ENCODE peak calls at places on chromosomes 4 and X, in eight cellular contexts. One of them, this sample, is unnamed.

GRCh38 chr4:22129454-22130075 is 181.0 kb upstream of the KCNIP4 start:
- DNase-seq in HL-60: no peak
- DNase-seq in stomach: no peak
- DNase-seq in breast epithelium: no peak
- DNase-seq in H1: peak
- DNase-seq in sigmoid colon: no peak
- DNase-seq in transverse colon: peak
- DNase-seq in suprapubic skin: no peak
- DNase-seq in this sample: no peak

GRCh38 chrX:119455264-119455663 is 13.0 kb upstream of the SLC25A5 start:
- DNase-seq in transverse colon: no peak
- DNase-seq in H1: no peak
- DNase-seq in stomach: no peak
- DNase-seq in HL-60: no peak
- DNase-seq in suprapubic skin: no peak
- DNase-seq in sigmoid colon: no peak
- DNase-seq in breast epithelium: no peak
- DNase-seq in this sample: no peak

GRCh38 chrX:2430265-2430825 is 70.4 kb downstream of the DHRSX start:
- DNase-seq in breast epithelium: no peak
- DNase-seq in suprapubic skin: peak
- DNase-seq in stomach: no peak
- DNase-seq in HL-60: peak
- DNase-seq in transverse colon: no peak
- DNase-seq in H1: no peak
- DNase-seq in sigmoid colon: no peak
- DNase-seq in this sample: no peak

GRCh38 chrX:57918750-57919436 is 8.6 kb upstream of the ZXDA start:
- DNase-seq in sigmoid colon: no peak
- DNase-seq in suprapubic skin: no peak
- DNase-seq in H1: peak
- DNase-seq in breast epithelium: no peak
- DNase-seq in stomach: peak
- DNase-seq in HL-60: peak
- DNase-seq in transverse colon: peak
- DNase-seq in this sample: no peak

GRCh38 chr4:27702710-27703431 is 842.2 kb downstream of the STIM2 start:
- DNase-seq in suprapubic skin: no peak
- DNase-seq in transverse colon: no peak
- DNase-seq in stomach: no peak
- DNase-seq in HL-60: no peak
- DNase-seq in sigmoid colon: no peak
- DNase-seq in H1: peak
- DNase-seq in breast epithelium: no peak
- DNase-seq in this sample: no peak

GRCh38 chrX:68807818-68808217 is 21.0 kb upstream of the EFNB1 start:
- DNase-seq in breast epithelium: no peak
- DNase-seq in stomach: no peak
- DNase-seq in HL-60: no peak
- DNase-seq in transverse colon: no peak
- DNase-seq in sigmoid colon: no peak
- DNase-seq in suprapubic skin: no peak
- DNase-seq in H1: no peak
- DNase-seq in this sample: no peak

GRCh38 chr4:6733358-6734164 is 17.6 kb downstream of the BLOC1S4 start:
- DNase-seq in breast epithelium: no peak
- DNase-seq in stomach: no peak
- DNase-seq in suprapubic skin: no peak
- DNase-seq in transverse colon: no peak
- DNase-seq in HL-60: no peak
- DNase-seq in sigmoid colon: no peak
- DNase-seq in H1: no peak
- DNase-seq in this sample: no peak

GRCh38 chr4:109985993-109986640 is 73.4 kb downstream of the EGF start:
- DNase-seq in transverse colon: no peak
- DNase-seq in breast epithelium: no peak
- DNase-seq in suprapubic skin: no peak
- DNase-seq in HL-60: no peak
- DNase-seq in sigmoid colon: no peak
- DNase-seq in H1: no peak
- DNase-seq in stomach: no peak
- DNase-seq in this sample: no peak

GRCh38 chr4:122733805-122734155 is 1.3 kb downstream of the BBS12 start:
- DNase-seq in suprapubic skin: no peak
- DNase-seq in transverse colon: no peak
- DNase-seq in HL-60: no peak
- DNase-seq in sigmoid colon: no peak
- DNase-seq in breast epithelium: no peak
- DNase-seq in H1: no peak
- DNase-seq in stomach: no peak
- DNase-seq in this sample: no peak

GRCh38 chrX:8731579-8732395 is at the start of gene ANOS1:
- DNase-seq in transverse colon: no peak
- DNase-seq in suprapubic skin: no peak
- DNase-seq in stomach: peak
- DNase-seq in HL-60: no peak
- DNase-seq in sigmoid colon: peak
- DNase-seq in breast epithelium: no peak
- DNase-seq in H1: peak
- DNase-seq in this sample: peak

GRCh38 chrX:724256-724655 is 93.7 kb downstream of the SHOX start:
- DNase-seq in HL-60: no peak
- DNase-seq in sigmoid colon: peak
- DNase-seq in transverse colon: no peak
- DNase-seq in stomach: no peak
- DNase-seq in breast epithelium: no peak
- DNase-seq in suprapubic skin: peak
- DNase-seq in H1: no peak
- DNase-seq in this sample: no peak

GRCh38 chrX:729583-730409 is 99.2 kb downstream of the SHOX start:
- DNase-seq in sigmoid colon: peak
- DNase-seq in HL-60: no peak
- DNase-seq in transverse colon: no peak
- DNase-seq in suprapubic skin: peak
- DNase-seq in breast epithelium: no peak
- DNase-seq in stomach: no peak
- DNase-seq in H1: no peak
- DNase-seq in this sample: no peak

GRCh38 chrX:723781-724180 is 93.2 kb downstream of the SHOX start:
- DNase-seq in stomach: no peak
- DNase-seq in H1: no peak
- DNase-seq in suprapubic skin: no peak
- DNase-seq in breast epithelium: no peak
- DNase-seq in transverse colon: no peak
- DNase-seq in sigmoid colon: peak
- DNase-seq in HL-60: no peak
- DNase-seq in this sample: no peak

DNA sequence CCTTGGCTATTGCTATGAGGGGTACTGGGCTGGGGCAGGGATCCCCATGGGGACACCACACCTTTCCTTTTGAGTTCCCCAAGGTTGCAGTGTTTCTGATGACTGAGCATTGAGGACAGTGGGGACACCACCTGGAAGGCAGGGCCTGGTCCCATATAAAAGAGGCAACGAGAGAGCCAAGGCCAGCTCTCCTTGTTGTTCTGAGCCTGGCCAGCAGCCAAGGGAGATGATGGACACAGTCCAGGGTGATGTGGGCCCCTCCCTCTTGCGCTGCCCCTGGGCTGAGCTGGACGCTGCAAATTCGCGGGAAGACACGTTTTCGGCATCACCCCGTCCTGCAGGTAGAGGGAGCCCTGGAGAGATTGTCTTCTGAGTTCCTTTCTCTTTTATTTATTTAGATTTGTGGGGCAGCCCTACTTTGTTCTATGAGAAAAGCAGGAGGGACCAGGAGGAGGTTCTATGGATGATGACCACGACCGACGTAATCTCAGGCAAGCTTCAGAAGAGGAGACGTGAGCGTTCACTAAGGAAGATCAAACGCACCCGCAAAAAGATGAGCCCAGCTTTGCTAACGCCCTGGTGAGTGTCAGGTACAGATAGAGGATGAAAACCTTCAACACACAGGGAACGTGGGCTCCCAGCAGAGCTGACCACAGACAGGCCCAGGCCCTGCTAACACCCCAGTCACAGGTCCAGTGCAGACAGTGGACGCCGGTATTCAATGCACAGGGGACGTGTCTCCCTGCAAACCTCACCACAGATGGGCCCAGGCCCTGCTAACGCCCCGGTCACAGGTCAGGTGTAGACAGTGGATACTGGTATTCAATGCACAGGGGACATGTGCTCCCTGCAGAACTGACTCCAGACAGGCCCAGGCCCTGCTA is 97.4 kb downstream of the SHOX start:
- DNase-seq in sigmoid colon: peak
- DNase-seq in HL-60: no peak
- DNase-seq in breast epithelium: no peak
- DNase-seq in H1: peak
- DNase-seq in suprapubic skin: peak
- DNase-seq in stomach: no peak
- DNase-seq in transverse colon: no peak
- DNase-seq in this sample: no peak
- TF ChIP-seq CTCF in sigmoid colon: no peak
- TF ChIP-seq CTCF in HL-60: no peak
- TF ChIP-seq CTCF in breast epithelium: no peak
- TF ChIP-seq CTCF in H1: peak
- TF ChIP-seq CTCF in suprapubic skin: no peak
- TF ChIP-seq CTCF in stomach: no peak
- TF ChIP-seq CTCF in transverse colon: no peak
- TF ChIP-seq CTCF in this sample: no peak

DNA sequence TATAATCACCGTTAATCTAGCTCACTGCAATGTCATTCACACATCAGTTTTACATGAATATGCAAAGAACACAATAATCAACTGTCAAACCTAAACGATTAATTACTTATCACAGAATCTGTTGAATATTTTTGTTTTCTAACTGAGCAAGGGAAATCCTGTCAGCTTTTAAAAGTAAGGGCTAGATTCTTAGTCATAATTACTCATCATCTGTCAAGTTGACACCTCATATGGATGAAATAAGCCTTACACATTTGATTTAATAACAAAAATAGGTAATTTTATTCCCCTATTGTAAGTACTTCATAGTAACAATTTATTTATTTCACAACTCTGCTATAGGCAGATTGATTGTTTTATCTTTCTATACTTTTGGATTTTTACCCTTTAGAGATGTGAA is 32.7 kb downstream of the TMA16 start:
- DNase-seq in suprapubic skin: no peak
- DNase-seq in stomach: no peak
- DNase-seq in sigmoid colon: no peak
- DNase-seq in breast epithelium: no peak
- DNase-seq in transverse colon: no peak
- DNase-seq in HL-60: no peak
- DNase-seq in H1: no peak
- DNase-seq in this sample: no peak
- TF ChIP-seq POLR2AphosphoS5 in suprapubic skin: no peak
- TF ChIP-seq POLR2AphosphoS5 in stomach: no peak
- TF ChIP-seq POLR2AphosphoS5 in sigmoid colon: no peak
- TF ChIP-seq POLR2AphosphoS5 in breast epithelium: no peak
- TF ChIP-seq POLR2AphosphoS5 in transverse colon: no peak
- TF ChIP-seq POLR2AphosphoS5 in HL-60: no peak
- TF ChIP-seq POLR2AphosphoS5 in H1: no peak
- TF ChIP-seq POLR2AphosphoS5 in this sample: no peak

GRCh38 chrX:110836982-110837381 is 41.4 kb upstream of the CHRDL1 start:
- DNase-seq in transverse colon: no peak
- DNase-seq in H1: no peak
- DNase-seq in breast epithelium: no peak
- DNase-seq in suprapubic skin: no peak
- DNase-seq in sigmoid colon: no peak
- DNase-seq in HL-60: no peak
- DNase-seq in stomach: no peak
- DNase-seq in this sample: no peak
- TF ChIP-seq CTCF in transverse colon: no peak
- TF ChIP-seq CTCF in H1: peak
- TF ChIP-seq CTCF in breast epithelium: no peak
- TF ChIP-seq CTCF in suprapubic skin: no peak
- TF ChIP-seq CTCF in sigmoid colon: no peak
- TF ChIP-seq CTCF in HL-60: no peak
- TF ChIP-seq CTCF in stomach: no peak
- TF ChIP-seq CTCF in this sample: no peak

DNA sequence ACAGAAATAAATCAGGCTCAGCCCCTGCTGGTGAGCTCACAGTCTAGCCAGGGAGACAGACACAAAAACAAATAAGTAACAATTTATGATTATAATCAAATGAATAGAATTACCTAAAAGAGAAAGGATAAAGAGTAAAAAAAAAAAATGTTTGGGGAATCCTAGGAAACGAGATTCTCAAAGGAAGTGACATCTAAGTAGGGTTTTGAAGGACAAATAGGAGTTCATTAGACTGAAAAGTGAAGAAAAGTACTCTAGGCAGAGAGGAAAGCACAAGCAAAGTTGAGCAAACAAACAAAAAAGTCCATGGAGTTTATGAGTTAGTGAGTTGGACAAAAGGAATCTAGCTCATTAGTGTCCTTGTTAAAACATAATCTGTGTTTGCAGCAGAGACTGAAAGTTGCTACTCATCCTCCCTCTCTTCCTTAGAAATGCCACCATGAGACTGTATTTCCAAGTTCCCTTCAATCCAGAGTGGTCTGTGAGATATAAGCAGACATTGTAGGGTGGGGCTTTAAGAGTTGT is 145.6 kb downstream of the SPATA18 start:
- DNase-seq in stomach: no peak
- DNase-seq in H1: no peak
- DNase-seq in sigmoid colon: no peak
- DNase-seq in suprapubic skin: no peak
- DNase-seq in transverse colon: no peak
- DNase-seq in breast epithelium: no peak
- DNase-seq in HL-60: no peak
- DNase-seq in this sample: no peak
- TF ChIP-seq POLR2AphosphoS5 in stomach: no peak
- TF ChIP-seq POLR2AphosphoS5 in H1: no peak
- TF ChIP-seq POLR2AphosphoS5 in sigmoid colon: no peak
- TF ChIP-seq POLR2AphosphoS5 in suprapubic skin: no peak
- TF ChIP-seq POLR2AphosphoS5 in transverse colon: no peak
- TF ChIP-seq POLR2AphosphoS5 in breast epithelium: no peak
- TF ChIP-seq POLR2AphosphoS5 in HL-60: no peak
- TF ChIP-seq POLR2AphosphoS5 in this sample: no peak

GRCh38 chr4:11072999-11073398 is 355.7 kb downstream of the HS3ST1 start:
- DNase-seq in sigmoid colon: no peak
- DNase-seq in H1: no peak
- DNase-seq in breast epithelium: no peak
- DNase-seq in HL-60: no peak
- DNase-seq in stomach: no peak
- DNase-seq in suprapubic skin: no peak
- DNase-seq in transverse colon: no peak
- DNase-seq in this sample: no peak
- TF ChIP-seq CTCF in sigmoid colon: no peak
- TF ChIP-seq CTCF in H1: no peak
- TF ChIP-seq CTCF in breast epithelium: no peak
- TF ChIP-seq CTCF in HL-60: no peak
- TF ChIP-seq CTCF in stomach: no peak
- TF ChIP-seq CTCF in suprapubic skin: no peak
- TF ChIP-seq CTCF in transverse colon: no peak
- TF ChIP-seq CTCF in this sample: no peak